ENCODE peak calls at places on chromosome 16, in eight cellular contexts. J is stimulated activated CD8-positive, alpha-beta memory T cell treated with anti-CD3 and anti-CD28 coated beads, Interleukin-4, amount 100 ng/mL, for 1 hour; D is NCI-H1694; L is upper lobe of right lung; G is HCEC 1CT; P is activated effector memory CD4-positive, alpha-beta T cell treated with Interleukin-2 at 50 U/mL for 16 hours; Q is activated CD4-positive, alpha-beta T cell treated with anti-CD3 and anti-CD28 coated beads, Interleukin-2, amount 10 ng/mL, durations not matched to agents 7 days and 5 days; X is keratinocyte. H is an unnamed sample.

GRCh38 chr16:48014349-48015135 is 141.3 kb downstream of the ABCC12 start:
- DNase-seq in X (peak; percentile 97), L (no peak), P (no peak), G (peak; percentile 52), D (no peak), J (no peak), Q (no peak), H (no peak)

GRCh38 chr16:8859913-8860881 is 8.6 kb downstream of the CARHSP1 start:
- DNase-seq in J (no peak), P (no peak), Q (no peak), D (no peak), L (no peak), G (peak; percentile 70), X (no peak), H (peak; percentile 66)

GRCh38 chr16:20359997-20360396 is 7.5 kb upstream of the UMOD start:
- DNase-seq in D (no peak), J (no peak), X (no peak), G (no peak), P (no peak), L (no peak), Q (no peak), H (no peak)

GRCh38 chr16:82091225-82091624 is 56.2 kb downstream of the HSD17B2 start:
- DNase-seq in J (no peak), P (no peak), L (no peak), G (peak; percentile 55), Q (no peak), D (no peak), X (no peak), H (no peak)

GRCh38 chr16:53632526-53632925 is 71.1 kb downstream of the RPGRIP1L start:
- DNase-seq in D (no peak), Q (no peak), L (no peak), G (no peak), J (no peak), P (no peak), X (no peak), H (no peak)

GRCh38 chr16:54268340-54268739 is 18.2 kb downstream of the IRX3 start:
- DNase-seq in X (no peak), L (no peak), G (no peak), Q (no peak), J (no peak), D (no peak), P (no peak), H (no peak)

GRCh38 chr16:16033208-16033717 is 83.8 kb downstream of the ABCC1 start:
- DNase-seq in P (peak; percentile 2), Q (peak; percentile 43), J (no peak), X (no peak), G (no peak), L (no peak), D (no peak), H (no peak)

GRCh38 chr16:74577882-74578366 is 29.0 kb downstream of the GLG1 start:
- DNase-seq in X (no peak), P (no peak), G (peak; percentile 90), L (no peak), J (no peak), D (no peak), Q (no peak), H (no peak)

GRCh38 chr16:64339052-64339770 is 782.7 kb downstream of the CDH11 start:
- DNase-seq in P (no peak), X (no peak), G (peak; percentile 73), Q (no peak), J (no peak), D (no peak), L (no peak), H (no peak)

GRCh38 chr16:31265329-31266245 is 5.8 kb downstream of the ITGAM start:
- DNase-seq in X (peak; percentile 80), J (no peak), D (no peak), L (peak; percentile 64), G (no peak), P (peak; percentile 31), Q (peak; percentile 21), H (peak; percentile 82)

GRCh38 chr16:14050297-14051027 is 20.7 kb upstream of the MRTFB start:
- DNase-seq in P (no peak), Q (no peak), D (no peak), G (no peak), X (no peak), J (no peak), L (no peak), H (no peak)

GRCh38 chr16:252366-253337 is 18.0 kb downstream of the FAM234A start:
- DNase-seq in J (no peak), G (no peak), Q (peak; percentile 43), X (no peak), L (no peak), P (peak; percentile 11), D (no peak), H (no peak)

GRCh38 chr16:77585852-77586251 is 136.5 kb upstream of the NUDT7 start:
- DNase-seq in G (no peak), D (no peak), Q (no peak), J (no peak), L (no peak), P (no peak), X (no peak), H (no peak)

H was measured in spleen.